ENCODE peak calls at places on chromosomes 11 and 22, in six cellular contexts. One of them, this sample, is unnamed.

GRCh38 chr11:64292458-64293254 is 1.6 kb downstream of the KCNK4 start:
- ATAC-seq in gastroesophageal sphincter: no peak
- ATAC-seq in mucosa of descending colon: peak
- ATAC-seq in right lobe of liver: no peak
- ATAC-seq in HepG2: peak
- ATAC-seq in CD4-positive, alpha-beta T cell: peak
- ATAC-seq in this sample: no peak

GRCh38 chr11:85742873-85743275 is 56.9 kb upstream of the CCDC89 start:
- ATAC-seq in gastroesophageal sphincter: no peak
- ATAC-seq in mucosa of descending colon: peak
- ATAC-seq in right lobe of liver: no peak
- ATAC-seq in HepG2: no peak
- ATAC-seq in CD4-positive, alpha-beta T cell: peak
- ATAC-seq in this sample: peak

GRCh38 chr11:67523556-67524479 is 572 bp upstream of the CABP2 start:
- ATAC-seq in gastroesophageal sphincter: no peak
- ATAC-seq in mucosa of descending colon: peak
- ATAC-seq in right lobe of liver: no peak
- ATAC-seq in HepG2: peak
- ATAC-seq in CD4-positive, alpha-beta T cell: no peak
- ATAC-seq in this sample: peak

GRCh38 chr11:41319434-41319833 is 140.0 kb downstream of the LRRC4C start:
- ATAC-seq in gastroesophageal sphincter: no peak
- ATAC-seq in mucosa of descending colon: no peak
- ATAC-seq in right lobe of liver: no peak
- ATAC-seq in HepG2: no peak
- ATAC-seq in CD4-positive, alpha-beta T cell: no peak
- ATAC-seq in this sample: no peak

GRCh38 chr11:133516845-133517244 is 15.5 kb downstream of the OPCML start:
- ATAC-seq in gastroesophageal sphincter: no peak
- ATAC-seq in mucosa of descending colon: no peak
- ATAC-seq in right lobe of liver: no peak
- ATAC-seq in HepG2: no peak
- ATAC-seq in CD4-positive, alpha-beta T cell: no peak
- ATAC-seq in this sample: no peak

GRCh38 chr11:27012254-27012921 is 18.5 kb downstream of the FIBIN start:
- ATAC-seq in gastroesophageal sphincter: no peak
- ATAC-seq in mucosa of descending colon: peak
- ATAC-seq in right lobe of liver: peak
- ATAC-seq in HepG2: no peak
- ATAC-seq in CD4-positive, alpha-beta T cell: no peak
- ATAC-seq in this sample: no peak

GRCh38 chr22:25351631-25352293 is 132.3 kb downstream of the CRYBB2 start:
- ATAC-seq in gastroesophageal sphincter: no peak
- ATAC-seq in mucosa of descending colon: no peak
- ATAC-seq in right lobe of liver: peak
- ATAC-seq in HepG2: no peak
- ATAC-seq in CD4-positive, alpha-beta T cell: no peak
- ATAC-seq in this sample: no peak

GRCh38 chr11:109853156-109853776 is 239.9 kb upstream of the ZC3H12C start:
- ATAC-seq in gastroesophageal sphincter: no peak
- ATAC-seq in mucosa of descending colon: no peak
- ATAC-seq in right lobe of liver: peak
- ATAC-seq in HepG2: no peak
- ATAC-seq in CD4-positive, alpha-beta T cell: no peak
- ATAC-seq in this sample: peak

GRCh38 chr22:42699281-42699681 is 21.4 kb downstream of the A4GALT start:
- ATAC-seq in gastroesophageal sphincter: no peak
- ATAC-seq in mucosa of descending colon: peak
- ATAC-seq in right lobe of liver: peak
- ATAC-seq in HepG2: peak
- ATAC-seq in CD4-positive, alpha-beta T cell: no peak
- ATAC-seq in this sample: no peak

GRCh38 chr11:123110397-123110796 is 48.5 kb upstream of the HSPA8 start:
- ATAC-seq in gastroesophageal sphincter: no peak
- ATAC-seq in mucosa of descending colon: no peak
- ATAC-seq in right lobe of liver: no peak
- ATAC-seq in HepG2: no peak
- ATAC-seq in CD4-positive, alpha-beta T cell: no peak
- ATAC-seq in this sample: no peak

GRCh38 chr22:31045900-31046587 is 35.1 kb upstream of the SMTN start:
- ATAC-seq in gastroesophageal sphincter: no peak
- ATAC-seq in mucosa of descending colon: no peak
- ATAC-seq in right lobe of liver: no peak
- ATAC-seq in HepG2: peak
- ATAC-seq in CD4-positive, alpha-beta T cell: no peak
- ATAC-seq in this sample: no peak

GRCh38 chr22:50613291-50613981 is 12.8 kb downstream of the MAPK8IP2 start:
- ATAC-seq in gastroesophageal sphincter: peak
- ATAC-seq in mucosa of descending colon: peak
- ATAC-seq in right lobe of liver: peak
- ATAC-seq in HepG2: peak
- ATAC-seq in CD4-positive, alpha-beta T cell: no peak
- ATAC-seq in this sample: peak

GRCh38 chr11:64883575-64883974 is 5.2 kb upstream of the EHD1 start:
- ATAC-seq in gastroesophageal sphincter: no peak
- ATAC-seq in mucosa of descending colon: no peak
- ATAC-seq in right lobe of liver: no peak
- ATAC-seq in HepG2: no peak
- ATAC-seq in CD4-positive, alpha-beta T cell: no peak
- ATAC-seq in this sample: no peak

GRCh38 chr11:130737866-130738431 is 178.3 kb downstream of the SNX19 start:
- ATAC-seq in gastroesophageal sphincter: peak
- ATAC-seq in mucosa of descending colon: no peak
- ATAC-seq in right lobe of liver: peak
- ATAC-seq in HepG2: no peak
- ATAC-seq in CD4-positive, alpha-beta T cell: no peak
- ATAC-seq in this sample: peak

GRCh38 chr11:68505596-68505995 is 45.0 kb downstream of the PPP6R3 start:
- ATAC-seq in gastroesophageal sphincter: no peak
- ATAC-seq in mucosa of descending colon: no peak
- ATAC-seq in right lobe of liver: no peak
- ATAC-seq in HepG2: no peak
- ATAC-seq in CD4-positive, alpha-beta T cell: no peak
- ATAC-seq in this sample: no peak

GRCh38 chr22:45203150-45203974 is 37.3 kb downstream of the KIAA0930 start:
- ATAC-seq in gastroesophageal sphincter: no peak
- ATAC-seq in mucosa of descending colon: no peak
- ATAC-seq in right lobe of liver: no peak
- ATAC-seq in HepG2: no peak
- ATAC-seq in CD4-positive, alpha-beta T cell: no peak
- ATAC-seq in this sample: no peak

GRCh38 chr22:26650722-26651421 is 6.5 kb upstream of the MIAT start:
- ATAC-seq in gastroesophageal sphincter: no peak
- ATAC-seq in mucosa of descending colon: no peak
- ATAC-seq in right lobe of liver: no peak
- ATAC-seq in HepG2: no peak
- ATAC-seq in CD4-positive, alpha-beta T cell: no peak
- ATAC-seq in this sample: no peak

GRCh38 chr11:83918471-83918870 is 632.3 kb upstream of the CCDC90B start:
- ATAC-seq in gastroesophageal sphincter: peak
- ATAC-seq in mucosa of descending colon: no peak
- ATAC-seq in right lobe of liver: no peak
- ATAC-seq in HepG2: no peak
- ATAC-seq in CD4-positive, alpha-beta T cell: no peak
- ATAC-seq in this sample: no peak

GRCh38 chr22:49883294-49883640 is 29.6 kb downstream of the ZBED4 start:
- ATAC-seq in gastroesophageal sphincter: no peak
- ATAC-seq in mucosa of descending colon: no peak
- ATAC-seq in right lobe of liver: no peak
- ATAC-seq in HepG2: no peak
- ATAC-seq in CD4-positive, alpha-beta T cell: no peak
- ATAC-seq in this sample: no peak